ENCODE peak calls at places on chromosomes 5 and 9, in four cellular contexts. One of them, this sample, is unnamed.

GRCh38 chr9:136805207-136805740 is 2.5 kb upstream of the RABL6 start:
- DNase-seq in SK-N-DZ: no peak
- DNase-seq in stimulated activated CD4-positive, alpha-beta T cell treated with anti-CD3 and anti-CD28 coated beads, Interleukin-4, amount 100 ng/mL, for 48 hours: no peak
- DNase-seq in HCT116: no peak
- DNase-seq in this sample: no peak

GRCh38 chr9:136599074-136599531 is 53.3 kb upstream of the NOTCH1 start:
- DNase-seq in HCT116: no peak
- DNase-seq in stimulated activated CD4-positive, alpha-beta T cell treated with anti-CD3 and anti-CD28 coated beads, Interleukin-4, amount 100 ng/mL, for 48 hours: no peak
- DNase-seq in SK-N-DZ: no peak
- DNase-seq in this sample: no peak

GRCh38 chr9:132986586-132986985 is 8.1 kb downstream of the GFI1B start:
- DNase-seq in stimulated activated CD4-positive, alpha-beta T cell treated with anti-CD3 and anti-CD28 coated beads, Interleukin-4, amount 100 ng/mL, for 48 hours: no peak
- DNase-seq in HCT116: no peak
- DNase-seq in SK-N-DZ: no peak
- DNase-seq in this sample: no peak

GRCh38 chr9:90795084-90795483 is 6.5 kb upstream of the SYK start:
- DNase-seq in stimulated activated CD4-positive, alpha-beta T cell treated with anti-CD3 and anti-CD28 coated beads, Interleukin-4, amount 100 ng/mL, for 48 hours: no peak
- DNase-seq in HCT116: no peak
- DNase-seq in SK-N-DZ: no peak
- DNase-seq in this sample: no peak

GRCh38 chr9:137303893-137304382 is 1.9 kb upstream of the NRARP start:
- DNase-seq in HCT116: no peak
- DNase-seq in SK-N-DZ: no peak
- DNase-seq in stimulated activated CD4-positive, alpha-beta T cell treated with anti-CD3 and anti-CD28 coated beads, Interleukin-4, amount 100 ng/mL, for 48 hours: no peak
- DNase-seq in this sample: peak

GRCh38 chr9:124270504-124271335 is 13.0 kb downstream of the NEK6 start:
- DNase-seq in HCT116: no peak
- DNase-seq in stimulated activated CD4-positive, alpha-beta T cell treated with anti-CD3 and anti-CD28 coated beads, Interleukin-4, amount 100 ng/mL, for 48 hours: no peak
- DNase-seq in SK-N-DZ: no peak
- DNase-seq in this sample: no peak

GRCh38 chr5:91499943-91500531 is 116.9 kb upstream of the ARRDC3 start:
- DNase-seq in stimulated activated CD4-positive, alpha-beta T cell treated with anti-CD3 and anti-CD28 coated beads, Interleukin-4, amount 100 ng/mL, for 48 hours: no peak
- DNase-seq in HCT116: peak
- DNase-seq in SK-N-DZ: peak
- DNase-seq in this sample: peak

GRCh38 chr5:36701085-36701691 is 94.8 kb downstream of the SLC1A3 start:
- DNase-seq in SK-N-DZ: no peak
- DNase-seq in HCT116: no peak
- DNase-seq in stimulated activated CD4-positive, alpha-beta T cell treated with anti-CD3 and anti-CD28 coated beads, Interleukin-4, amount 100 ng/mL, for 48 hours: no peak
- DNase-seq in this sample: no peak

GRCh38 chr5:163401271-163401670 is 36.1 kb upstream of the CCNG1 start:
- DNase-seq in HCT116: no peak
- DNase-seq in stimulated activated CD4-positive, alpha-beta T cell treated with anti-CD3 and anti-CD28 coated beads, Interleukin-4, amount 100 ng/mL, for 48 hours: no peak
- DNase-seq in SK-N-DZ: no peak
- DNase-seq in this sample: no peak

GRCh38 chr9:31100311-31100710 is 1284.1 kb upstream of the ACO1 start:
- DNase-seq in SK-N-DZ: no peak
- DNase-seq in HCT116: no peak
- DNase-seq in stimulated activated CD4-positive, alpha-beta T cell treated with anti-CD3 and anti-CD28 coated beads, Interleukin-4, amount 100 ng/mL, for 48 hours: no peak
- DNase-seq in this sample: no peak

GRCh38 chr5:102600964-102601363 is 102.2 kb upstream of the SLCO6A1 start:
- DNase-seq in HCT116: no peak
- DNase-seq in SK-N-DZ: no peak
- DNase-seq in stimulated activated CD4-positive, alpha-beta T cell treated with anti-CD3 and anti-CD28 coated beads, Interleukin-4, amount 100 ng/mL, for 48 hours: no peak
- DNase-seq in this sample: no peak

GRCh38 chr5:158180407-158180806 is 321.5 kb upstream of the CLINT1 start:
- DNase-seq in HCT116: no peak
- DNase-seq in stimulated activated CD4-positive, alpha-beta T cell treated with anti-CD3 and anti-CD28 coated beads, Interleukin-4, amount 100 ng/mL, for 48 hours: no peak
- DNase-seq in SK-N-DZ: no peak
- DNase-seq in this sample: no peak

GRCh38 chr5:959581-960531 is 48.7 kb upstream of the NKD2 start:
- DNase-seq in HCT116: no peak
- DNase-seq in SK-N-DZ: no peak
- DNase-seq in stimulated activated CD4-positive, alpha-beta T cell treated with anti-CD3 and anti-CD28 coated beads, Interleukin-4, amount 100 ng/mL, for 48 hours: no peak
- DNase-seq in this sample: peak

GRCh38 chr5:128815201-128815600 is 150.1 kb upstream of the SLC27A6 start:
- DNase-seq in SK-N-DZ: no peak
- DNase-seq in HCT116: no peak
- DNase-seq in stimulated activated CD4-positive, alpha-beta T cell treated with anti-CD3 and anti-CD28 coated beads, Interleukin-4, amount 100 ng/mL, for 48 hours: no peak
- DNase-seq in this sample: no peak

GRCh38 chr5:59142138-59142537 is 559.3 kb downstream of the RAB3C start:
- DNase-seq in HCT116: no peak
- DNase-seq in SK-N-DZ: no peak
- DNase-seq in stimulated activated CD4-positive, alpha-beta T cell treated with anti-CD3 and anti-CD28 coated beads, Interleukin-4, amount 100 ng/mL, for 48 hours: no peak
- DNase-seq in this sample: no peak

GRCh38 chr9:87122947-87123685 is 175.8 kb upstream of the GAS1 start:
- DNase-seq in SK-N-DZ: no peak
- DNase-seq in stimulated activated CD4-positive, alpha-beta T cell treated with anti-CD3 and anti-CD28 coated beads, Interleukin-4, amount 100 ng/mL, for 48 hours: no peak
- DNase-seq in HCT116: no peak
- DNase-seq in this sample: no peak

GRCh38 chr5:33409435-33410146 is 31.2 kb upstream of the TARS1 start:
- DNase-seq in SK-N-DZ: peak
- DNase-seq in HCT116: no peak
- DNase-seq in stimulated activated CD4-positive, alpha-beta T cell treated with anti-CD3 and anti-CD28 coated beads, Interleukin-4, amount 100 ng/mL, for 48 hours: no peak
- DNase-seq in this sample: peak

GRCh38 chr5:173435543-173435942 is 107.3 kb upstream of the STC2 start:
- DNase-seq in HCT116: no peak
- DNase-seq in SK-N-DZ: no peak
- DNase-seq in stimulated activated CD4-positive, alpha-beta T cell treated with anti-CD3 and anti-CD28 coated beads, Interleukin-4, amount 100 ng/mL, for 48 hours: no peak
- DNase-seq in this sample: no peak

GRCh38 chr9:126953089-126953809 is 38.7 kb downstream of the RALGPS1 start:
- DNase-seq in HCT116: no peak
- DNase-seq in stimulated activated CD4-positive, alpha-beta T cell treated with anti-CD3 and anti-CD28 coated beads, Interleukin-4, amount 100 ng/mL, for 48 hours: no peak
- DNase-seq in SK-N-DZ: no peak
- DNase-seq in this sample: no peak

GRCh38 chr5:152349683-152350526 is 55.2 kb downstream of the NMUR2 start:
- DNase-seq in HCT116: peak
- DNase-seq in stimulated activated CD4-positive, alpha-beta T cell treated with anti-CD3 and anti-CD28 coated beads, Interleukin-4, amount 100 ng/mL, for 48 hours: peak
- DNase-seq in SK-N-DZ: peak
- DNase-seq in this sample: peak

GRCh38 chr9:16515207-16515606 is 355.3 kb downstream of the BNC2 start:
- DNase-seq in SK-N-DZ: peak
- DNase-seq in stimulated activated CD4-positive, alpha-beta T cell treated with anti-CD3 and anti-CD28 coated beads, Interleukin-4, amount 100 ng/mL, for 48 hours: no peak
- DNase-seq in HCT116: no peak
- DNase-seq in this sample: peak

GRCh38 chr5:178632305-178632704 is 5.5 kb upstream of the CLK4 start:
- DNase-seq in SK-N-DZ: no peak
- DNase-seq in HCT116: no peak
- DNase-seq in stimulated activated CD4-positive, alpha-beta T cell treated with anti-CD3 and anti-CD28 coated beads, Interleukin-4, amount 100 ng/mL, for 48 hours: no peak
- DNase-seq in this sample: no peak

GRCh38 chr9:108486791-108487190 is 369.0 kb downstream of the ACTL7B start:
- DNase-seq in HCT116: no peak
- DNase-seq in SK-N-DZ: no peak
- DNase-seq in stimulated activated CD4-positive, alpha-beta T cell treated with anti-CD3 and anti-CD28 coated beads, Interleukin-4, amount 100 ng/mL, for 48 hours: no peak
- DNase-seq in this sample: no peak

GRCh38 chr5:89342106-89342876 is 459.3 kb upstream of the MEF2C start:
- DNase-seq in stimulated activated CD4-positive, alpha-beta T cell treated with anti-CD3 and anti-CD28 coated beads, Interleukin-4, amount 100 ng/mL, for 48 hours: no peak
- DNase-seq in HCT116: no peak
- DNase-seq in SK-N-DZ: no peak
- DNase-seq in this sample: no peak